ENCODE peak calls at places on chromosomes 16 and 17, in four cellular contexts. T is thoracic aorta, W is ascending aorta, R is bronchial epithelial cell. C is an unnamed sample.

GRCh38 chr17:57662021-57662420 is 83.1 kb downstream of the CCDC182 start:
- DNase-seq in T (no peak), W (no peak), R (no peak), C (no peak)

GRCh38 chr16:10688291-10688690 is 6.4 kb downstream of the TEKT5 start:
- DNase-seq in W (no peak), T (no peak), R (no peak), C (peak; percentile 60)

GRCh38 chr16:85027968-85028637 is 508 bp downstream of the KIAA0513 start:
- DNase-seq in W (no peak), T (no peak), R (no peak), C (no peak)

GRCh38 chr16:3963886-3964685 is 83.6 kb upstream of the CREBBP start:
- DNase-seq in R (no peak), W (no peak), T (no peak), C (no peak)

GRCh38 chr17:57434361-57434760 is 178.0 kb downstream of the MSI2 start:
- DNase-seq in W (no peak), T (no peak), R (no peak), C (no peak)

GRCh38 chr17:54282886-54283285 is 460.2 kb downstream of the KIF2B start:
- DNase-seq in W (no peak), R (peak; percentile 64), T (no peak), C (no peak)

GRCh38 chr16:72162105-72162680 is 9.8 kb downstream of the PMFBP1 start:
- DNase-seq in W (no peak), R (no peak), T (no peak), C (no peak)

GRCh38 chr17:76350463-76350862 is 3.3 kb downstream of the PRPSAP1 start:
- DNase-seq in W (no peak), R (no peak), T (no peak), C (no peak)

GRCh38 chr17:8123695-8124349 is at the start of gene HES7:
- DNase-seq in T (no peak), W (no peak), R (no peak), C (no peak)

GRCh38 chr17:32998111-32998892 is 6.7 kb downstream of the SPACA3 start:
- DNase-seq in T (peak; percentile 40), W (peak; percentile 86), R (peak; percentile 54), C (peak; percentile 87)

GRCh38 chr17:67994827-67995567 is 1.3 kb downstream of the C17orf58 start:
- DNase-seq in T (no peak), R (peak; percentile 80), W (peak; percentile 65), C (no peak)

GRCh38 chr17:67993153-67993997 is 2.9 kb downstream of the C17orf58 start:
- DNase-seq in T (peak; percentile 19), W (peak; percentile 87), R (peak; percentile 57), C (peak; percentile 88)

GRCh38 chr17:67990909-67991308 is 5.4 kb downstream of the C17orf58 start:
- DNase-seq in W (no peak), T (no peak), R (no peak), C (no peak)

GRCh38 chr17:67993998-67994361 is 2.3 kb downstream of the C17orf58 start:
- DNase-seq in T (no peak), W (no peak), R (no peak), C (no peak)

GRCh38 chr17:67992541-67993152 is 3.6 kb downstream of the C17orf58 start:
- DNase-seq in R (no peak), T (no peak), W (no peak), C (no peak)
- TF ChIP-seq CTCF in R (no peak), T (no peak), W (no peak), C (no peak)

GRCh38 chr17:16875662-16876061 is 96.3 kb downstream of the TNFRSF13B start:
- DNase-seq in W (no peak), T (no peak), R (no peak), C (no peak)

GRCh38 chr17:16872351-16872751 is 99.6 kb downstream of the TNFRSF13B start:
- DNase-seq in R (no peak), W (no peak), T (no peak), C (peak; percentile 57)

GRCh38 chr17:16870253-16871245 is 101.4 kb downstream of the TNFRSF13B start:
- DNase-seq in T (no peak), R (no peak), W (peak; percentile 58), C (peak; percentile 58)

GRCh38 chr17:16873654-16874035 is 98.3 kb downstream of the TNFRSF13B start:
- DNase-seq in W (peak; percentile 46), R (no peak), T (no peak), C (peak; percentile 55)

GRCh38 chr17:16872836-16873653 is 98.9 kb downstream of the TNFRSF13B start:
- DNase-seq in W (peak; percentile 60), T (no peak), R (peak; percentile 4), C (peak; percentile 63)
- TF ChIP-seq CTCF in W (no peak), T (no peak), R (peak; percentile 73), C (peak; percentile 81)

DNA sequence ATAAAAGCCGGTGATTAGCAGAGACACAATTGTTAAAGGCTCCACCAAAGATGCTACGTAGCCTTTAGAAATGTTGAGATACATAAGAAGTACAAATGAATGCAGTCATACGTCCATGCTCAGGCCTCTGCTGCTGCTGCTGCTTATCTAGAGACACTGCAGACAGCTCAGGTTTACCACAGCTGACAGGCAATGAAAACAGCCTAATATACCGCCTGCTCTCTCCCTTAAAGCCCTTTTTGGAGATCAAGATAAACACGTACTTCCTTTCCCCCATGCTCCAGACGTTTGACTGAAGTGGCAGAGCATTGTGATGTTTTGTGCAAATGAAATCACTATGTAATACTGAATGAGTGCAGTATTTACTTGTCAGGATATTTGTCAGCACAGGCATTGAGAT is 185.3 kb downstream of the AATF start:
- DNase-seq in T (no peak), R (no peak), W (no peak), C (no peak)
- TF ChIP-seq CTCF in T (no peak), R (no peak), W (no peak), C (no peak)

DNA sequence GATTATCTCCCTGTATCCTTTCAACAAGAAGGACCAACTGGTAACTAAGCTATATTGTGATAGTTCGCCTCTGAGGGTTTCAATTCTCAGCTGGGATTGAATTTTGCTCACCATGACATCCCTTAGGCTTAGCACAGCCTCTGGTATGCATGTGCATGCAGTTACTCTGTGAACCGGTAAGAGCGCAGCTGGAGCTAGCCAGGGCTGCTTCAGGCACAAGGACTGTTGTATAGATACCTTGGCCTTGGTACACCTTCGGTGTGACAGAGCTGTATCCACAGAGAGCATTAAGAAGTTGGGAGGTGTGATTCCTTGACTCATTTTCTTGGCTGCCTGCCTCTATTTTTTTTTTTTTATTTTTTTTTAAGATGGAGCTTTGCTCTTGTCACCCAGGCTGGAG is 2.3 kb upstream of the NUTF2 start:
- DNase-seq in R (peak; percentile 69), T (no peak), W (no peak), C (no peak)
- TF ChIP-seq CTCF in R (peak; percentile 16), T (no peak), W (no peak), C (no peak)

GRCh38 chr16:48546774-48547173 is 63.2 kb downstream of the N4BP1 start:
- DNase-seq in T (no peak), W (no peak), R (no peak), C (no peak)
- TF ChIP-seq CTCF in T (no peak), W (no peak), R (no peak), C (no peak)

GRCh38 chr17:38507436-38507835 is 79.2 kb downstream of the ARHGAP23 start:
- DNase-seq in T (no peak), W (no peak), R (no peak), C (no peak)
- TF ChIP-seq CTCF in T (no peak), W (no peak), R (no peak), C (no peak)